ENCODE peak calls at places on chromosomes 13 and 19, in nine cellular contexts. M, J, T, W, A, E, C, G and O are unnamed samples.
A peak's percentile ranks its signal among the peaks of the same experiment; 100 is the strongest.

GRCh38 chr19:18251587-18252369 is 22.5 kb downstream of the IQCN start:
- DNase-seq in M (peak; percentile 85), J (no peak), T (peak; percentile 75), W (peak; percentile 66), A (peak; percentile 67), E (peak; percentile 69), C (peak; percentile 58), G (peak; percentile 78), O (peak; percentile 86)

GRCh38 chr13:97278395-97279078 is 56.4 kb downstream of the MBNL2 start:
- DNase-seq in M (peak; percentile 48), J (no peak), T (no peak), W (no peak), A (no peak), E (no peak), C (no peak), G (no peak), O (no peak)

GRCh38 chr19:51440052-51440451 is 18.2 kb downstream of the SIGLEC8 start:
- DNase-seq in M (no peak), J (no peak), T (no peak), W (peak; percentile 2), A (no peak), E (no peak), C (no peak), G (no peak), O (no peak)

GRCh38 chr13:102651392-102651791 is 43.5 kb downstream of the METTL21C start:
- DNase-seq in M (no peak), J (no peak), T (no peak), W (no peak), A (no peak), E (no peak), C (no peak), G (no peak), O (no peak)

GRCh38 chr19:13082192-13083007 is 20.3 kb downstream of the LYL1 start:
- DNase-seq in M (no peak), J (no peak), T (peak; percentile 71), W (no peak), A (no peak), E (no peak), C (peak; percentile 73), G (no peak), O (no peak)

GRCh38 chr19:8468124-8468523 is 23.3 kb downstream of the HNRNPM start:
- DNase-seq in M (no peak), J (no peak), T (no peak), W (no peak), A (no peak), E (no peak), C (no peak), G (no peak), O (no peak)

GRCh38 chr13:110575322-110576069 is 14.0 kb upstream of the RAB20 start:
- DNase-seq in M (no peak), J (no peak), T (no peak), W (no peak), A (no peak), E (peak; percentile 26), C (no peak), G (no peak), O (no peak)

GRCh38 chr13:112721198-112722104 is 31.6 kb downstream of the ATP11A start:
- DNase-seq in M (no peak), J (no peak), T (peak; percentile 37), W (no peak), A (no peak), E (no peak), C (peak; percentile 13), G (no peak), O (no peak)

GRCh38 chr13:112330479-112331407 is 45.4 kb upstream of the SPACA7 start:
- DNase-seq in M (no peak), J (no peak), T (no peak), W (no peak), A (no peak), E (no peak), C (no peak), G (no peak), O (no peak)

GRCh38 chr19:10112037-10112751 is 701 bp downstream of the P2RY11 start:
- DNase-seq in M (no peak), J (no peak), T (no peak), W (peak; percentile 57), A (peak; percentile 59), E (no peak), C (no peak), G (no peak), O (peak; percentile 14)

GRCh38 chr13:22428188-22428828 is 752.5 kb upstream of the SGCG start:
- DNase-seq in M (no peak), J (no peak), T (peak; percentile 16), W (no peak), A (no peak), E (no peak), C (no peak), G (no peak), O (no peak)

GRCh38 chr13:107873908-107874307 is 341.4 kb downstream of the LIG4 start:
- DNase-seq in M (no peak), J (no peak), T (no peak), W (no peak), A (no peak), E (no peak), C (no peak), G (no peak), O (no peak)

GRCh38 chr13:85771856-85772255 is 27.4 kb downstream of the SLITRK6 start:
- DNase-seq in M (no peak), J (no peak), T (no peak), W (no peak), A (no peak), E (no peak), C (no peak), G (no peak), O (no peak)

GRCh38 chr19:41363371-41363752 is 587 bp downstream of the B9D2 start:
- DNase-seq in M (no peak), J (no peak), T (no peak), W (no peak), A (no peak), E (no peak), C (no peak), G (no peak), O (no peak)

GRCh38 chr19:41367848-41368301 is 3.9 kb upstream of the B9D2 start:
- DNase-seq in M (no peak), J (no peak), T (no peak), W (no peak), A (no peak), E (no peak), C (no peak), G (no peak), O (no peak)

GRCh38 chr19:41364546-41365391 is 820 bp upstream of the B9D2 start:
- DNase-seq in M (no peak), J (no peak), T (no peak), W (no peak), A (no peak), E (no peak), C (no peak), G (no peak), O (no peak)

GRCh38 chr19:41363753-41364545 is at the start of gene B9D2:
- DNase-seq in M (peak; percentile 98), J (peak; percentile 97), T (peak; percentile 99), W (peak; percentile 99), A (peak; percentile 98), E (peak; percentile 98), C (peak; percentile 99), G (peak; percentile 97), O (peak; percentile 99)

DNA sequence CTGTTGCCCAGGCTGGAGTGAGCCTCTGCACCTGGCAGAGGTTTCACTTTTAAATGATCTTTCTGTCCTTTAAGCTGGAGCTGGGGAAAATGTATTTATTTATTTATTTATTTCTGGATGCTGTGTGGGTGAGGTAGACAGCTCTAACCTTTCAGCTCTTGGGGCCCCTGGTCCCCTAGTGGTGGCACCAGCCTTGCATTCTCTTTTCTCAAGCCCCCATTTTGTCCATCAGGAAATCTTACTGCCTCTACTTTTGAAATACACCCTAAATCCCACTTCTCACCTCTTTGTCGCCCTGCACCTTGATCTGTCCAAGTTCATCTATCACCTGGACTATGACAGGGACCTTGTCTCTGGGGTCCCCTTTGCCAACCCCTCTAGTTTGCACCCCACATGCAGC is 2.1 kb upstream of the B9D2 start:
- DNase-seq in M (no peak), J (no peak), T (no peak), W (no peak), A (peak; percentile 24), E (no peak), C (no peak), G (no peak), O (no peak)
- TF ChIP-seq CTCF in M (no peak), J (no peak), T (no peak), W (no peak), A (peak; percentile 26), E (no peak), C (no peak), G (no peak), O (no peak)

GRCh38 chr19:2661615-2662014 is 40.9 kb downstream of the GNG7 start:
- DNase-seq in M (no peak), J (no peak), T (no peak), W (no peak), A (no peak), E (no peak), C (no peak), G (no peak), O (no peak)
- TF ChIP-seq CTCF in M (no peak), J (no peak), T (no peak), W (no peak), A (peak; percentile 37), E (no peak), C (no peak), G (no peak), O (no peak)

DNA sequence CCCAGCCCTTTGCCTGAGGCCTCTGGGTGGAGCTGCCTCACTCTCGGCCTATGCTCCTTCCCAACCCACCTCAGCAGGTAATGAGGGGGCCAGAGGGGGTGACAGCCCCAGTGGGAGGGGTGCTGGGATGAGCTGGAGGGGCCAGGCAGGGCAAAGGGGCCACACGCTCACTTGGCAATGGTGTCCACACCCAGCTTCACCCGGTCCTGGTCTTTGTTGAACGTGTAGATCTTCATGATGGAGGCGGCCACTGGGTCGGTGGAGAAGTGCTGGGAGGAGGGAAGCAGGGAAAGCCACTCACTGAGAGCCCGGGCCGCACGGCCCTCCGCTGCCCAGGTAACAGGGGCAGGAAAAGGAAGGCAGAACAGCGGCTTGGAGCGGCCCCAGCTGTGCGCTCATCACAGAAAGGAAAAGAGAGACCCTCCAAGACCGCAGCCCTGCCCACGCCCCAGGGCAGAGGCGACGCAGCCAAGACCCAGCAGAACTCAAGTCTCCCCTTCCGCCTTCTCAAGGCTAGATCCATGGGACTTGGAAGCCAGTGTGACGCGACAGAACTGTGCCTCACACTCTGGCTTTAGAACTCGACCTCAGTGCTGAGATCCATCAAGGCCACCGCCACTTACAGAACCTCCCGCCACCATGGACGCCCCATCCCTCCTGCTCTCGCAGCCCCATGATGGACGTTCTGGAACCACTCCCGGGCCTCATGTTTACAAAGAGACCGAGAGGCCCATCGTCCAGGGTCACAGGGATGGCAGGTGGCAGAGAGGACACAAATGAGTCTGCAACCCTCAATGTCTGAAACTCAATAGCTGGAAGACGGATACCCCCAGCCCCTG is 9.2 kb downstream of the UBXN6 start:
- DNase-seq in M (no peak), J (no peak), T (no peak), W (no peak), A (no peak), E (no peak), C (no peak), G (no peak), O (no peak)
- TF ChIP-seq CTCF in M (no peak), J (no peak), T (no peak), W (no peak), A (no peak), E (no peak), C (no peak), G (no peak), O (no peak)

DNA sequence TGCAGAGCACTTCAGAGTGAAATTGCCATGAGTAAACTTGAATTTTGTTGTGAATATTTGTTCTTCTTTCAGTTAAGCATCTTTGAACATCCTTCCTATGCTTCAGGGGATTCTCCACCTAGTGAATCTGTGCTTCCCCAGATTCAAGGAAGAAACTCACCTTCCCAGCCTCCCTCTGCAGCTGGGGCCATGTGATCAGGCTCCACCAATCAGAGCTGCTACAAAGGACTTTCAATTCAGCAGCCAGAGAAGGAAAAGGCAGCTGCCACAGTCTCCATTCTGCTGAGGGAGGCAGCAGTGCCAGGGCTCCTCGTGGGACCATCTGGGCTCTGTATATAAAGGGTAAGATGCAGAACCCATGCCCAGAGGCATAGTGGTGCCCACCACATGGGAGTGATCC is 89.7 kb upstream of the SIAH3 start:
- DNase-seq in M (no peak), J (no peak), T (no peak), W (no peak), A (no peak), E (no peak), C (no peak), G (no peak), O (no peak)
- TF ChIP-seq CTCF in M (no peak), J (no peak), T (no peak), W (no peak), A (no peak), E (no peak), C (no peak), G (no peak), O (no peak)